ENCODE peak calls at places on chromosome 10, in four cellular contexts. One of them, this sample, is unnamed.

GRCh38 chr10:93357680-93358079 is 124.5 kb downstream of the MYOF start:
- DNase-seq in A549: peak
- DNase-seq in GM12878: no peak
- DNase-seq in K562: peak
- DNase-seq in this sample: peak

GRCh38 chr10:110556993-110557601 is 10.4 kb upstream of the SMC3 start:
- DNase-seq in A549: peak
- DNase-seq in GM12878: no peak
- DNase-seq in K562: peak
- DNase-seq in this sample: peak

GRCh38 chr10:64397125-64397524 is 875.9 kb downstream of the REEP3 start:
- DNase-seq in A549: no peak
- DNase-seq in GM12878: no peak
- DNase-seq in K562: no peak
- DNase-seq in this sample: no peak

GRCh38 chr10:24208661-24209420 is at the start of gene KIAA1217:
- DNase-seq in A549: no peak
- DNase-seq in GM12878: no peak
- DNase-seq in K562: no peak
- DNase-seq in this sample: peak

GRCh38 chr10:17624996-17625395 is 7.8 kb upstream of the HACD1 start:
- DNase-seq in A549: no peak
- DNase-seq in GM12878: no peak
- DNase-seq in K562: no peak
- DNase-seq in this sample: no peak

GRCh38 chr10:62379394-62379793 is 5.2 kb downstream of the ZNF365 start:
- DNase-seq in A549: no peak
- DNase-seq in GM12878: no peak
- DNase-seq in K562: no peak
- DNase-seq in this sample: no peak

GRCh38 chr10:110859947-110860376 is 11.8 kb upstream of the PDCD4 start:
- DNase-seq in A549: no peak
- DNase-seq in GM12878: no peak
- DNase-seq in K562: no peak
- DNase-seq in this sample: no peak

GRCh38 chr10:36188054-36188453 is 546.0 kb upstream of the FZD8 start:
- DNase-seq in A549: no peak
- DNase-seq in GM12878: no peak
- DNase-seq in K562: no peak
- DNase-seq in this sample: no peak

GRCh38 chr10:49700997-49701396 is 21.5 kb downstream of the C10orf53 start:
- DNase-seq in A549: no peak
- DNase-seq in GM12878: no peak
- DNase-seq in K562: no peak
- DNase-seq in this sample: no peak

GRCh38 chr10:90125966-90126600 is 424.7 kb downstream of the KIF20B start:
- DNase-seq in A549: no peak
- DNase-seq in GM12878: no peak
- DNase-seq in K562: no peak
- DNase-seq in this sample: no peak

GRCh38 chr10:88986549-88987242 is 3.9 kb upstream of the FAS start:
- DNase-seq in A549: peak
- DNase-seq in GM12878: no peak
- DNase-seq in K562: peak
- DNase-seq in this sample: peak

GRCh38 chr10:49113741-49114141 is 1.6 kb downstream of the VSTM4 start:
- DNase-seq in A549: no peak
- DNase-seq in GM12878: no peak
- DNase-seq in K562: no peak
- DNase-seq in this sample: no peak

GRCh38 chr10:128318366-128318765 is 192.1 kb upstream of the MKI67 start:
- DNase-seq in A549: no peak
- DNase-seq in GM12878: no peak
- DNase-seq in K562: no peak
- DNase-seq in this sample: no peak

GRCh38 chr10:110784198-110784597 is 87.5 kb upstream of the PDCD4 start:
- DNase-seq in A549: no peak
- DNase-seq in GM12878: no peak
- DNase-seq in K562: no peak
- DNase-seq in this sample: no peak

GRCh38 chr10:133151528-133151927 is 8.5 kb upstream of the KNDC1 start:
- DNase-seq in A549: no peak
- DNase-seq in GM12878: no peak
- DNase-seq in K562: no peak
- DNase-seq in this sample: no peak

GRCh38 chr10:119375574-119376265 is 166.8 kb downstream of the RGS10 start:
- DNase-seq in A549: no peak
- DNase-seq in GM12878: no peak
- DNase-seq in K562: no peak
- DNase-seq in this sample: peak

GRCh38 chr10:96357038-96357620 is 1.7 kb downstream of the OPALIN start:
- DNase-seq in A549: no peak
- DNase-seq in GM12878: no peak
- DNase-seq in K562: no peak
- DNase-seq in this sample: no peak

GRCh38 chr10:53754851-53755250 is 982.3 kb upstream of the MBL2 start:
- DNase-seq in A549: no peak
- DNase-seq in GM12878: no peak
- DNase-seq in K562: no peak
- DNase-seq in this sample: no peak

GRCh38 chr10:70779685-70780369 is 5.3 kb downstream of the TBATA start:
- DNase-seq in A549: no peak
- DNase-seq in GM12878: no peak
- DNase-seq in K562: peak
- DNase-seq in this sample: no peak

GRCh38 chr10:77638766-77639101 is 1.1 kb upstream of the KCNMA1 start:
- DNase-seq in A549: no peak
- DNase-seq in GM12878: no peak
- DNase-seq in K562: no peak
- DNase-seq in this sample: no peak

DNA sequence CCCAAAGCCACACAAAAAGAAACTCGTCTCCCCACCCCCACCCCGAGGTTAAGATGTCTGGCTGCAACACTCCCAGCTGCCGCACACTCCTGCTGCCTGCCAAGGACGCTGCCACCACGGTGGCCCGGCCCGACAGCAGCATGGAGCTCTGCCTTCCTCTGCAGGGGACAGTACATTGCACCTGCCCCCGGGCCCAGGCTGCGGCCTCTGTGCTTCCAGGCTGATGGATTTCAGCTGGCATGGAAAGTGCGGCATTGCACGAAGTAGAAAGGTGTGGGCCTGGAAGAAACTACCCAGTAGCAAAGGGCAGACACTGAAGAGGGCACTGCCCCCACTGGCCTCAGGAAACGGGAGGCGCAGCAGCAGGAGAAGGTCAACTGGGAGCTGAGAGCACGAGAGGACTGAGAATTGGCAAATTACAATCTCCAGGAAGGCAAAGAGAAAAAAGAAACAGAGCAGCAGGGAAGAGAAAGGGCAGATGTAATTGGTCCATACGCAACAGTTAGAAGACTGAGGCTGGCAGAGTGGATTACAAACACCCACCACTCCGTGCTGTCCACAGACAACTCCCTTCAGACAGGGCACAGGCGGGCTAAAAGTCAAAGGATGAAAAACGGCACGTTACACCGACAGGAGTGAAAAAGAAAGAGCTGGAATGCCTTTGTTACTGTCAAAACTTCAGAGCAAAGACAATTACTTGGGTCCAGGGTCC is 117.1 kb upstream of the DIP2C start:
- DNase-seq in A549: no peak
- DNase-seq in GM12878: no peak
- DNase-seq in K562: no peak
- DNase-seq in this sample: no peak
- TF ChIP-seq MYC in A549: no peak
- TF ChIP-seq MYC in GM12878: no peak
- TF ChIP-seq MYC in K562: no peak
- TF ChIP-seq MYC in this sample: no peak

DNA sequence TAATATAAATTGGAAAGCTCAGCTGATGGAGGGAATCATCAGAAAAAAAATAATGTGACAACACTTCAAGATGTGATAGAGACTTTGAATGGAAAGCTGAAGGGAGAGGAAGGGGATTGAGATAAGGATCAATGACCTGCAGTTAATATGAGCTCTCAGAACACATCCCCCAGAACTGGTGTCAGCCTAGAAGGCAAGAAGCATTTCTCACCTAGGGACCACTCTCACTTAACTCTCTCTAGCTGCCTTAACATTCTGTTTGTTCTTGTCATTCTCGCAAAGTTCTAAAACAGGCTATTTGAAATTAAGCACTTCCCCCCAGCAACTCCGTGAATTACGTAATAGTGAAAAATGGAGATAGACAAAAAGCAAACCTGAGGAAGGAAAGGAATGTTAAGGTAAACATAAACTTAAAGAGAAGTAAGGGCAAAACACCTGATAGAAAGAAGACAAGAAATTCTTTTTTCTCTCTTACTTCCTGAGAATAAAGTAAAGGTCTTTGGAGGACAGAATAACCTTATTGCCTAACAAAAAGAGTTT is 1.2 kb upstream of the MPP7 start:
- DNase-seq in A549: no peak
- DNase-seq in GM12878: no peak
- DNase-seq in K562: no peak
- DNase-seq in this sample: no peak
- TF ChIP-seq MYC in A549: no peak
- TF ChIP-seq MYC in GM12878: no peak
- TF ChIP-seq MYC in K562: no peak
- TF ChIP-seq MYC in this sample: no peak

GRCh38 chr10:30602747-30603146 is 26.8 kb downstream of the LYZL2 start:
- DNase-seq in A549: no peak
- DNase-seq in GM12878: no peak
- DNase-seq in K562: no peak
- DNase-seq in this sample: no peak
- TF ChIP-seq MYC in A549: no peak
- TF ChIP-seq MYC in GM12878: no peak
- TF ChIP-seq MYC in K562: no peak
- TF ChIP-seq MYC in this sample: no peak

GRCh38 chr10:34078017-34078416 is 737.1 kb downstream of the PARD3 start:
- DNase-seq in A549: no peak
- DNase-seq in GM12878: no peak
- DNase-seq in K562: no peak
- DNase-seq in this sample: no peak
- TF ChIP-seq MYC in A549: no peak
- TF ChIP-seq MYC in GM12878: no peak
- TF ChIP-seq MYC in K562: no peak
- TF ChIP-seq MYC in this sample: no peak

GRCh38 chr10:69645296-69645665 is 15.2 kb downstream of the FAM241B start:
- DNase-seq in A549: no peak
- DNase-seq in GM12878: no peak
- DNase-seq in K562: no peak
- DNase-seq in this sample: no peak
- TF ChIP-seq MYC in A549: no peak
- TF ChIP-seq MYC in GM12878: no peak
- TF ChIP-seq MYC in K562: no peak
- TF ChIP-seq MYC in this sample: no peak

GRCh38 chr10:127043312-127043711 is 138.1 kb downstream of the DOCK1 start:
- DNase-seq in A549: no peak
- DNase-seq in GM12878: no peak
- DNase-seq in K562: no peak
- DNase-seq in this sample: no peak
- TF ChIP-seq MYC in A549: no peak
- TF ChIP-seq MYC in GM12878: no peak
- TF ChIP-seq MYC in K562: no peak
- TF ChIP-seq MYC in this sample: no peak

GRCh38 chr10:78972160-78972946 is 96.4 kb upstream of the ZMIZ1 start:
- DNase-seq in A549: peak
- DNase-seq in GM12878: no peak
- DNase-seq in K562: peak
- DNase-seq in this sample: peak
- TF ChIP-seq MYC in A549: no peak
- TF ChIP-seq MYC in GM12878: no peak
- TF ChIP-seq MYC in K562: no peak
- TF ChIP-seq MYC in this sample: no peak